ENCODE peak calls at places on chromosomes 6 and 20, in six cellular contexts. O, T, S, M, X and D are unnamed samples. For H3K4me1, the result is how much of the 10 kb centered on the place peaks cover.

GRCh38 chr20:35284992-35285805 is 627 bp upstream of the EIF6 start:
- DNase-seq in O (no peak), T (no peak), S (no peak), M (no peak), X (no peak), D (no peak)

GRCh38 chr6:44925100-44925739 is 402.9 kb upstream of the RUNX2 start:
- DNase-seq in O (no peak), T (no peak), S (peak), M (no peak), X (no peak), D (no peak)

GRCh38 chr6:42049116-42049809 is 1.1 kb upstream of the TAF8 start:
- DNase-seq in O (no peak), T (peak), S (no peak), M (no peak), X (no peak), D (no peak)

GRCh38 chr6:41692080-41692675 is 43.2 kb downstream of the TFEB start:
- DNase-seq in O (no peak), T (no peak), S (no peak), M (no peak), X (no peak), D (no peak)

GRCh38 chr20:13302647-13303425 is 81.8 kb downstream of the ISM1 start:
- DNase-seq in O (peak), T (peak), S (no peak), M (peak), X (peak), D (peak)

GRCh38 chr20:3430376-3431069 is 23.1 kb upstream of the DNAAF9 start:
- DNase-seq in O (no peak), T (no peak), S (peak), M (no peak), X (no peak), D (no peak)

GRCh38 chr6:83098589-83098988 is 31.1 kb downstream of the DOP1A start:
- DNase-seq in O (no peak), T (no peak), S (no peak), M (no peak), X (no peak), D (no peak)

GRCh38 chr20:19835533-19836222 is 77.6 kb downstream of the RIN2 start:
- DNase-seq in O (no peak), T (no peak), S (no peak), M (no peak), X (no peak), D (no peak)

GRCh38 chr6:82013561-82014275 is 233.8 kb downstream of the IBTK start:
- DNase-seq in O (no peak), T (no peak), S (peak), M (no peak), X (peak), D (peak)

GRCh38 chr6:169079650-169080049 is 174.0 kb downstream of the THBS2 start:
- DNase-seq in O (no peak), T (no peak), S (peak), M (no peak), X (no peak), D (no peak)

GRCh38 chr6:89270951-89271721 is 44.0 kb downstream of the GABRR2 start:
- DNase-seq in O (no peak), T (no peak), S (no peak), M (no peak), X (no peak), D (no peak)

GRCh38 chr6:53059648-53060589 is 5.3 kb upstream of the FBXO9 start:
- DNase-seq in O (no peak), T (no peak), S (no peak), M (no peak), X (no peak), D (peak)

GRCh38 chr6:46876126-46876525 is 45.6 kb downstream of the ADGRF5 start:
- DNase-seq in O (peak), T (peak), S (peak), M (no peak), X (no peak), D (no peak)

GRCh38 chr6:72740135-72740534 is 118.3 kb downstream of the KCNQ5 start:
- DNase-seq in O (no peak), T (no peak), S (no peak), M (no peak), X (no peak), D (peak)

GRCh38 chr20:36607586-36608387 is 2.2 kb downstream of the RAB5IF start:
- DNase-seq in O (no peak), T (peak), S (no peak), M (no peak), X (no peak), D (no peak)

GRCh38 chr6:131717815-131718214 is 7.0 kb upstream of the CTAGE9 start:
- DNase-seq in O (no peak), T (no peak), S (no peak), M (no peak), X (no peak), D (no peak)

GRCh38 chr6:168177492-168177891 is 98.5 kb upstream of the FRMD1 start:
- DNase-seq in O (no peak), T (no peak), S (no peak), M (no peak), X (no peak), D (no peak)

GRCh38 chr6:25486580-25486979 is 165.4 kb upstream of the SCGN start:
- DNase-seq in O (no peak), T (no peak), S (no peak), M (no peak), X (no peak), D (no peak)

GRCh38 chr6:41502607-41503434 is 43.4 kb upstream of the FOXP4 start:
- DNase-seq in O (no peak), T (peak), S (peak), M (no peak), X (no peak), D (no peak)

GRCh38 chr20:62804632-62805364 is at the start of gene OGFR:
- DNase-seq in O (no peak), T (peak), S (peak), M (peak), X (peak), D (peak)

GRCh38 chr6:136923116-136923953 is 1.2 kb downstream of the SLC35D3 start:
- DNase-seq in O (no peak), T (no peak), S (no peak), M (no peak), X (no peak), D (no peak)

GRCh38 chr6:75204959-75205775 is 686 bp downstream of the COL12A1 start:
- DNase-seq in O (no peak), T (no peak), S (peak), M (no peak), X (peak), D (peak)

GRCh38 chr6:36752886-36753506 is 55.4 kb downstream of the RAB44 start:
- DNase-seq in O (no peak), T (peak), S (no peak), M (peak), X (no peak), D (no peak)

GRCh38 chr6:5173862-5174643 is 86.7 kb downstream of the LYRM4 start:
- DNase-seq in O (no peak), T (no peak), S (no peak), M (no peak), X (no peak), D (no peak)

GRCh38 chr20:19115581-19115980 is 96.9 kb upstream of the SLC24A3 start:
- DNase-seq in O (no peak), T (no peak), S (no peak), M (no peak), X (no peak), D (no peak)

GRCh38 chr20:41149679-41150131 is 12.4 kb downstream of the PLCG1 start:
- DNase-seq in O (peak), T (peak), S (peak), M (no peak), X (peak), D (no peak)

GRCh38 chr6:126033696-126034095 is 47.4 kb downstream of the TRMT11 start:
- DNase-seq in O (no peak), T (peak), S (peak), M (peak), X (peak), D (peak)

GRCh38 chr6:115613488-115613887 is 447.2 kb downstream of the FRK start:
- DNase-seq in O (no peak), T (no peak), S (peak), M (no peak), X (peak), D (peak)

GRCh38 chr6:158630944-158631616 is 13.5 kb downstream of the DYNLT1 start:
- DNase-seq in O (no peak), T (peak), S (peak), M (no peak), X (peak), D (no peak)

GRCh38 chr20:54938707-54939106 is 463.3 kb downstream of the DOK5 start:
- DNase-seq in O (no peak), T (no peak), S (no peak), M (no peak), X (no peak), D (peak)

GRCh38 chr20:40744494-40745175 is 55.6 kb upstream of the MAFB start:
- DNase-seq in O (no peak), T (no peak), S (no peak), M (peak), X (no peak), D (no peak)

GRCh38 chr6:132730560-132730959 is 16.7 kb upstream of the VNN1 start:
- DNase-seq in O (no peak), T (no peak), S (peak), M (no peak), X (peak), D (peak)

DNA sequence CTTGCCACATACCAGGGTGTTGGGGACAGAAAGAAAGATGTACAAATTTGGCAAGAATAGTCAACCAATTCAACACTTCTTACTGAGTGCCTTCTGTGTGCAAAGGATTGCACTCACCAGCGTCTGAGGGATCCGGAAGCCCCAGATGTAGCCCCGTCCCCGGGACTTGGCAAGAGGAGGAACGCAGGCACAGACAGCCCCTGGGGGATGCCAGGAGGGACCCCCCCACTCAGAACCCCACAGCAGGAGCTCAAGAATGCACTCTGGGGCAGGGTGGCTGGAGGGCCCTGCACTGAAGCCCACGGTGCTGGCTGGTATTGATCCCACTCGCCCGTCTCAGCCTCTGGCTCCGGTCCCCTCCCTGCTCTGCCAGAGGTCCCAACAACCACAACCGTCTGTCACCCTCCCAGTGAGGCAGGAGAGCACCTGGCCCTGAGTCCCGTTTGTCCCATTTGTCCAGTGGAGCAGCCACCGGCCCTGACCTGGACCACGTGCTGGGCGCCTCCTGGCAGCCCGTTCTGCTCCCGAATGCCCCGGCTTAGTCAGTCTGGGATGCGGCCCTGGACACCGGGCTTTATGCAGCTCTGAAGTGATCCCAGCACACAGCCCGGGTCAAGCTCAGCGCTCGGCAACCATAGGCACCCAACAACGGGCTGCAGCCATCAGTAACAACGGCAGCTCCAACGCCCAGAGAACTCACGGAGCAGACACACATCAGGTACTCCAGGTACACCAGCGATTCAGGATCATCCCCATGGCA is 128.7 kb downstream of the DLL1 start:
- DNase-seq in O (no peak), T (no peak), S (no peak), M (peak), X (no peak), D (no peak)
- H3K4me1 ChIP-seq in O (under half), T (under half), S (under half), M (under half), X (under half), D (under half)

DNA sequence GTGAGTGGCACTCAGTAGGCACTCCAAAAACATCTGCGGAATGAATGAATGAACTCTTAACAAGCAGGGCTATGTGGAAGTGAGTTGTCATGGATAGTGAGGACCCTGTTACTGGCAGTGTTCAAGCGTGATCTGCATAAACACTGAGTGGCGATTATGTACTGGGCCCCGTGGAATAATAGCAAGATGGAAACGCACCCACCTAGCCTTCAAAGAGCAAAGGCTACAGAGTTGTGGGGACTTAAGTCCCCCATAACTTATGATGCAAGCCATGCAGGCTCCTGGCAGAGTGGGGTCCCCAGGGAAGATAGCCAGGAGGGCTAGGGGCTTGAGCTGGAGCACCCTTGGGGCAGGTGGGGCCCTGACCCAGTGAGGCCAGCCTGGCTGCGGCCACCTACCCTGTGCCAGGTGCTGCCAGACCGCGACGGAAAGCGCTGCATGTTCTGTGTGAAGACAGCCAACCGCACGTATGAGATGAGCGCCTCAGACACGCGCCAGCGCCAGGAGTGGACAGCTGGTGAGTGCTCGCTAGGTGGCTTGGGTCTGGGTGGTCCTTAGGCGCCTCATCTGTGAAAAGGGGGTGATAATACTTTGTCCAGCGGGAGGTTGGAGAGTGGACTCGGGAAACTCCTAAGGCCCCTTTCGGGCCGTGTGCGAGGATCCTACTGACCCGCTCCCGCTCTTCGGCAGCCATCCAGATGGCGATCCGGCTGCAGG is 20.0 kb downstream of the DEF6 start:
- DNase-seq in O (no peak), T (no peak), S (peak), M (peak), X (peak), D (peak)
- H3K4me3 ChIP-seq in O (no peak), T (peak), S (peak), M (no peak), X (peak), D (peak)

GRCh38 chr6:156396791-156397418 is 380.3 kb upstream of the ARID1B start:
- DNase-seq in O (no peak), T (no peak), S (no peak), M (no peak), X (no peak), D (no peak)
- H3K9ac ChIP-seq in O (no peak), T (no peak), S (no peak), M (no peak), X (no peak), D (no peak)

GRCh38 chr6:400815-401214 is 9.3 kb downstream of the IRF4 start:
- DNase-seq in O (no peak), T (no peak), S (no peak), M (no peak), X (no peak), D (no peak)

GRCh38 chr6:398065-398464 is 6.5 kb downstream of the IRF4 start:
- DNase-seq in O (no peak), T (no peak), S (no peak), M (no peak), X (no peak), D (no peak)

GRCh38 chr6:398558-399078 is 7.1 kb downstream of the IRF4 start:
- DNase-seq in O (no peak), T (no peak), S (no peak), M (no peak), X (no peak), D (no peak)

GRCh38 chr6:401239-401993 is 9.9 kb downstream of the IRF4 start:
- DNase-seq in O (no peak), T (no peak), S (no peak), M (no peak), X (no peak), D (no peak)

DNA sequence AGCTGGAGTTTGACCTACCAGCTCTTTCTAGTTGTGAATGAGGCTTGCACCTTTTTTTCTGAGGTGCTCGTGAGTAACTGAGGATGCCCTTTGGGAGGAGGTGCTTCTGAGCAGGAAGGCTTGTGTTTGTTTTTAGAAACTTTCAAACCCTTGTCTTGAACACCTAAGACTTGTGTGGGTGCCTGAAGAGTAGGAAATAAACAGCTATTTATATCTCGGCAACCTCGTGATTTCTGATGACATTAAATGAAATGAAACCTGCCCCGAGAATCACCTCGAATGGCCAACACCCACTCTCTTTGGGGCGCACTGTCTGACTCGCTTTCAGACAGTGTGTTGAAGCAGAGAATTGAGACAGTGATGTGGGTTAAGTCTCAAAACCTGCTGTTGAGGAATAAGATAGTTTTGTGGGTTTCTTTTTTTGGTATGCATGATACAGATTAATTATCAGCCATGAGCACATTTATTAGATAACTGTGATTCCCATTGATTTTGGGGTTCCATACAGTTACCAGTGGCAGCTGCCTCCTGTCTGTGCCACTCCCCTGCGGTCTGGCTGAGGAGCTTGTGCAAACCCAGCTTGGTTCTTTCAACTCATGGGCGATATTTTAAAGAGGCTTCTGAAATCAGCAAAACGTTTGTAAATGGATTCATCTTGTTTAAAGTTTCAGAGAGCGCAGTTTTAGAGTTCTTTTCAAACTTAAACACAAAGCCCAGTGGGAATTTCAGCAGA is 8.4 kb downstream of the IRF4 start:
- DNase-seq in O (no peak), T (no peak), S (no peak), M (no peak), X (no peak), D (no peak)
- H3K4me1 ChIP-seq in O (under half), T (under half), S (under half), M (under half), X (under half), D (under half)

GRCh38 chr6:37897819-37898534 is 78.5 kb downstream of the ZFAND3 start:
- DNase-seq in O (no peak), T (no peak), S (no peak), M (no peak), X (no peak), D (no peak)
- H3K4me3 ChIP-seq in O (no peak), T (no peak), S (no peak), M (no peak), X (no peak), D (no peak)